ENCODE peak calls at places on chromosomes 7 and 10, in five cellular contexts. P is PC-3, R is GM12865, Q is AG04449, B is psoas muscle. F is an unnamed sample.

GRCh38 chr7:129569326-129569725 is 42.2 kb upstream of the NRF1 start:
- DNase-seq in B (no peak), Q (no peak), P (no peak), R (no peak), F (no peak)

GRCh38 chr10:127278001-127278400 is 81.6 kb upstream of the INSYN2A start:
- DNase-seq in R (no peak), P (peak; percentile 25), B (no peak), Q (peak; percentile 12), F (peak; percentile 4)

GRCh38 chr7:101754432-101755159 is 62.8 kb upstream of the CUX1 start:
- DNase-seq in R (peak; percentile 32), P (peak; percentile 23), Q (no peak), B (no peak), F (no peak)

GRCh38 chr10:19917756-19918478 is 101.7 kb downstream of the PLXDC2 start:
- DNase-seq in Q (no peak), P (no peak), R (no peak), B (no peak), F (no peak)

GRCh38 chr7:96319444-96319843 is 2.5 kb downstream of the SLC25A13 start:
- DNase-seq in Q (no peak), P (no peak), R (no peak), B (no peak), F (no peak)

GRCh38 chr10:58573144-58573543 is 60.5 kb downstream of the BICC1 start:
- DNase-seq in Q (no peak), B (no peak), R (no peak), P (no peak), F (no peak)

GRCh38 chr10:85528318-85528652 is 838.3 kb downstream of the GRID1 start:
- DNase-seq in R (no peak), Q (no peak), B (no peak), P (no peak), F (no peak)

GRCh38 chr7:83681200-83681599 is 32.3 kb upstream of the SEMA3E start:
- DNase-seq in R (peak; percentile 24), P (no peak), B (no peak), Q (no peak), F (no peak)

GRCh38 chr7:91182819-91183405 is 81.3 kb upstream of the FZD1 start:
- DNase-seq in Q (peak; percentile 81), R (no peak), P (peak; percentile 27), B (no peak), F (no peak)

GRCh38 chr7:95871078-95871848 is 98.9 kb downstream of the DYNC1I1 start:
- DNase-seq in R (peak; percentile 60), P (peak; percentile 63), B (no peak), Q (peak; percentile 9), F (no peak)

GRCh38 chr10:70726909-70727495 is 54.7 kb downstream of the ADAMTS14 start:
- DNase-seq in Q (no peak), R (no peak), B (no peak), P (no peak), F (no peak)

GRCh38 chr10:480928-481551 is 208.4 kb downstream of the DIP2C start:
- DNase-seq in Q (no peak), P (no peak), B (peak; percentile 28), R (no peak), F (peak; percentile 82)

GRCh38 chr7:128302110-128302509 is 41.6 kb downstream of the RBM28 start:
- DNase-seq in Q (no peak), B (no peak), P (no peak), R (no peak), F (no peak)

GRCh38 chr7:101532000-101532399 is 97.1 kb downstream of the MYL10 start:
- DNase-seq in Q (no peak), R (no peak), P (no peak), B (no peak), F (no peak)

GRCh38 chr10:101775273-101776131 is at the start of gene FGF8:
- DNase-seq in B (no peak), R (no peak), P (no peak), Q (no peak), F (peak; percentile 81)

GRCh38 chr7:80134536-80135305 is at the start of gene GNAI1:
- DNase-seq in R (peak; percentile 16), B (peak; percentile 75), Q (no peak), P (peak; percentile 81), F (peak; percentile 95)

GRCh38 chr7:92645114-92645497 is 54.9 kb upstream of the FAM133B start:
- DNase-seq in B (no peak), P (no peak), R (no peak), Q (no peak), F (no peak)

GRCh38 chr10:28796606-28797512 is 119.5 kb downstream of the BAMBI start:
- DNase-seq in Q (no peak), B (peak; percentile 59), R (no peak), P (peak; percentile 71), F (no peak)

GRCh38 chr7:152189026-152189425 is 163.6 kb downstream of the GALNT11 start:
- DNase-seq in R (no peak), P (no peak), Q (no peak), B (no peak), F (no peak)

GRCh38 chr10:60358282-60358681 is 31.4 kb downstream of the ANK3 start:
- DNase-seq in R (peak; percentile 73), P (no peak), Q (no peak), B (no peak), F (no peak)

GRCh38 chr10:83542774-83543291 is 596.5 kb upstream of the GHITM start:
- DNase-seq in R (peak; percentile 91), B (no peak), Q (no peak), P (no peak), F (no peak)

GRCh38 chr7:26227987-26228386 is 26.4 kb downstream of the CBX3 start:
- DNase-seq in B (no peak), R (no peak), P (no peak), Q (no peak), F (no peak)

GRCh38 chr10:29646238-29646902 is 11.6 kb upstream of the SVIL start:
- DNase-seq in B (no peak), P (peak; percentile 57), R (no peak), Q (no peak), F (peak; percentile 73)

GRCh38 chr7:157577061-157577460 is 240.3 kb downstream of the DNAJB6 start:
- DNase-seq in Q (no peak), B (no peak), R (no peak), P (no peak), F (no peak)

DNA sequence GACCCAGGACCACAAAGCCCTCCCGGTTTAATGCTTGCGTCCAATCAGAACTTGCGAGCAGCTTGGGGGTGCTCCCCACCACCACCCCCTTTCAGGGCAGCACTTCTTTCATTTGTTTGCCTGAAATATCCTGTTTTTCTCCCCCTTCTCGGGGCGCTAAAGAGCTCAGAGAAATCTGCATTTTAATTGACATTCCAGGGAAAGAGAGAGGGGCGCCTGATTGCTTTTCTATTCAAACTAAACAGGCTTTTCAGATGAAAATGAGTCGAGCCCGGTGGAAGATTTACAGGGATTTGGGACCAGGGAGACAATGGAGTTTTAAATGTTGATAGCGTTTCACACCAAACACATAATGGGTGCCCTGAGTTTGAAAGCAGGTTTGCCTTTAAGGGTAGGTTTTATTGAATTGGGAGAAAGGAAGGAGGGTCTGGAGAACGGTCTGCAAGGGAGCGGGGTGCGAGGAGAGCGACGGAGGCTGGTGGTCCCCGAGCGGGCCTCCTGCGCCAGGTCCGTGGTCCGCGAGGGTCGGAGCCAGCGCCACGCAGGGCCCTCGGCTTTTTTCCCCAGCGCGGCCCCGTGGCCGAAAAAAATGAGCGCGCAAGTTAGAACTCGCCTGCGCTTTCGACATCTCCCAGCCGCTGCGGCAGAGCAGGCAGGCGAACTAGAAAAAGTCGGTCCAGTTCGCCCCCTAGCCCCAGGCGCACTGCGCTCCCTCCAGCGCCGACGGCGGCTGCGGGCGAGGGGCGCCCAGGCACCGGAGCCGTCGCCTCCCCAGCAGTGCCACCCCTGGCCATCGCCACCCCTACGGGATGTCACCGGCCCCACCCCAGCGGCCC is 1.4 kb downstream of the FGFR2 start:
- DNase-seq in P (no peak), B (no peak), Q (no peak), R (no peak), F (no peak)
- TF ChIP-seq CTCF in P (no peak), B (no peak), Q (peak; percentile 9), R (no peak), F (peak; percentile 51)

GRCh38 chr7:154832557-154833138 is 170.3 kb downstream of the PAXIP1 start:
- DNase-seq in R (peak; percentile 41), Q (no peak), B (no peak), P (peak; percentile 25), F (no peak)
- TF ChIP-seq CTCF in R (peak; percentile 32), Q (no peak), B (no peak), P (peak; percentile 29), F (no peak)

DNA sequence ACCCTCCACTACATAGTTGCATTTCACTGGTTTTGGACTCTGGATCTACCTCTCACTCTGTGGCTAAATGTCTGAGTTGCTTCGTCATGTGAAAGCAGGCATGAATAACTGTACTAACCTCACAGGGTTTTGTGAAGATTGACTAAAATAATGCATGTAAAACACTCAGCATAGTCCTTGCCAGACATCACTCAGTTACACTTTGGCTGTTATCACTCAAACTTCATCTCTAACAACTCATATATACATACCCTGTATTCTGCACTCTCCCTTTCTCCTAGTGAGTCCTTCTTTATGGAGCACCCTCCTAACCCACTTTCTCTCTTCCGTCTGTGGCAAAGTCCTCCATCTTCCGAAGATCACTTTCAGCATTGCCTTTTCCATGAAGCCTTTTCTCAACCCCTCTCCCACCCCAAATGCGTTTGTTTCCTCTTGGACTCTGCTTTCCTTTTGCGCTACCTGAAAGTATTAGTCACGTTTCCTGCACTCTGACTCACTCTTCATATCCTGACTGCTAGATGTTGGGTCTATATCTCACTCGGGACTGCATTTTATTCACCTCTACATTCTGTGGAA is 72.6 kb downstream of the OSBPL3 start:
- DNase-seq in Q (no peak), P (peak; percentile 81), B (no peak), R (peak; percentile 68), F (no peak)
- TF ChIP-seq CTCF in Q (no peak), P (no peak), B (no peak), R (no peak), F (no peak)

GRCh38 chr7:145884716-145885514 is 231.7 kb upstream of the CNTNAP2 start:
- DNase-seq in Q (no peak), R (no peak), B (no peak), P (no peak), F (no peak)
- TF ChIP-seq CTCF in Q (no peak), R (no peak), B (no peak), P (peak; percentile 22), F (no peak)

DNA sequence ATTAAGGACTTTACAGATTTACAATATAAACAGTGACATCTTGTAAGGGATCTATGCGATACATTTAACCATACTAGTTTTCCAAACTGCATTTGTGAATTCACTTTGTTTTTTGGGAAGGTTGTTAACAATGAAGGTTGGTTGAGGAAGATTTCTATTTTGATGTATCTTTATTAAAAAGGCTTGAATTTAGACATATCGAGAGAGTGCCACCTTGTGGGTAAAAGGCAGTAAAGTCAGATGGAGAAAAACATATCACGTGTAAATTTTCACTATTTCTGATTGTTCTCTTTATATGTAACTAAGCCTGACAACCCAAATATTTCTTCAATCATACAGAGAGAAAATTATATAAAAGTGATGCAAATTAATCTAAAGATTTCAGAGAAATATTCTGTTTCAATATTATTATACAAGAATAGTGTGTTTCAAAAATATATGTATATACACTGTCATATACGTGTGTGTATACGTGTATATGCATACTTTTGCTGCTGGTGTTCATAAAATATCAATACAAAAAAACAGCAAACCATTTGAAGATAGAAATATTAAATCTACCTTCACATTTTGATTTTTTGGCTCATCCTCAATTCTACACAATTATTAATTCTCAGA is 988.6 kb downstream of the SORCS1 start:
- DNase-seq in R (peak; percentile 5), P (peak; percentile 55), Q (no peak), B (no peak), F (no peak)
- TF ChIP-seq CTCF in R (peak; percentile 23), P (peak; percentile 67), Q (peak; percentile 15), B (peak; percentile 11), F (peak; percentile 64)

GRCh38 chr10:68826764-68827591 is at the start of gene STOX1:
- DNase-seq in Q (no peak), P (peak; percentile 69), R (peak; percentile 79), B (peak; percentile 68), F (peak; percentile 86)
- TF ChIP-seq CTCF in Q (no peak), P (no peak), R (no peak), B (no peak), F (peak; percentile 8)

GRCh38 chr10:14822879-14823755 is 14.7 kb downstream of the CDNF start:
- DNase-seq in B (no peak), P (peak; percentile 60), R (peak; percentile 54), Q (no peak), F (no peak)
- TF ChIP-seq CTCF in B (peak; percentile 31), P (peak; percentile 70), R (peak; percentile 64), Q (peak; percentile 54), F (peak; percentile 81)

F was measured in osteocyte.